ENCODE peak calls at places on chromosomes 1 and 21, in four cellular contexts. V is NCI-H1930, J is HS-5, E is SJCRH30. L is an unnamed sample.
A peak's percentile ranks its signal among the peaks of the same experiment; 100 is the strongest.

GRCh38 chr21:33022828-33023573 is 2.7 kb upstream of the OLIG2 start:
- DNase-seq in J (no peak), V (no peak), E (no peak), L (no peak)

GRCh38 chr1:195597929-195598328 is 1010.3 kb downstream of the KCNT2 start:
- DNase-seq in V (no peak), J (no peak), E (no peak), L (no peak)

GRCh38 chr1:221625026-221625425 is 116.9 kb downstream of the DUSP10 start:
- DNase-seq in J (no peak), V (no peak), E (no peak), L (no peak)

GRCh38 chr1:95041491-95042165 is 31.1 kb downstream of the ALG14 start:
- DNase-seq in V (peak; percentile 6), E (peak; percentile 76), J (peak; percentile 57), L (no peak)

GRCh38 chr1:223363057-223363855 is 720 bp downstream of the SUSD4 start:
- DNase-seq in J (no peak), E (peak; percentile 92), V (no peak), L (peak; percentile 52)

GRCh38 chr1:41240806-41241747 is 1.0 kb downstream of the SCMH1 start:
- DNase-seq in J (no peak), E (peak; percentile 68), V (no peak), L (peak; percentile 51)

GRCh38 chr1:204941415-204942338 is 71.0 kb downstream of the NFASC start:
- DNase-seq in V (peak; percentile 39), J (peak; percentile 14), E (peak; percentile 80), L (peak; percentile 83)

GRCh38 chr1:181425566-181425965 is 57.8 kb upstream of the CACNA1E start:
- DNase-seq in E (no peak), J (no peak), V (no peak), L (no peak)

GRCh38 chr21:34027727-34028461 is 45.5 kb upstream of the MRPS6 start:
- DNase-seq in E (no peak), J (no peak), V (no peak), L (no peak)

GRCh38 chr1:3197781-3198316 is 128.8 kb downstream of the PRDM16 start:
- DNase-seq in J (no peak), E (no peak), V (no peak), L (no peak)

GRCh38 chr1:11804666-11805453 is 904 bp downstream of the MTHFR start:
- DNase-seq in J (no peak), V (no peak), E (no peak), L (peak; percentile 31)

GRCh38 chr1:201020040-201020591 is 3.4 kb downstream of the KIF21B start:
- DNase-seq in J (no peak), V (no peak), E (no peak), L (peak; percentile 91)

GRCh38 chr21:15197696-15198095 is 132.9 kb upstream of the NRIP1 start:
- DNase-seq in V (no peak), J (no peak), E (no peak), L (no peak)

GRCh38 chr1:218242171-218242570 is 42.9 kb upstream of the RRP15 start:
- DNase-seq in V (no peak), E (no peak), J (peak; percentile 14), L (peak; percentile 61)

GRCh38 chr1:183693521-183693920 is 40.4 kb upstream of the APOBEC4 start:
- DNase-seq in J (no peak), V (no peak), E (no peak), L (no peak)

GRCh38 chr1:23989249-23989648 is 9.1 kb upstream of the SRSF10 start:
- DNase-seq in V (no peak), J (no peak), E (no peak), L (no peak)

GRCh38 chr1:80846966-80847365 is 953.8 kb upstream of the ADGRL2 start:
- DNase-seq in E (no peak), V (no peak), J (no peak), L (no peak)

GRCh38 chr1:184199036-184199796 is 147.7 kb downstream of the TSEN15 start:
- DNase-seq in E (no peak), V (no peak), J (peak; percentile 32), L (no peak)

GRCh38 chr1:212473729-212474128 is 41.0 kb downstream of the NENF start:
- DNase-seq in V (no peak), J (no peak), E (no peak), L (no peak)

GRCh38 chr1:156310962-156311361 is 11.9 kb upstream of the VHLL start:
- DNase-seq in V (no peak), E (no peak), J (no peak), L (no peak)

GRCh38 chr1:21544095-21544494 is 34.9 kb downstream of the ALPL start:
- DNase-seq in J (no peak), V (no peak), E (no peak), L (no peak)

GRCh38 chr1:74767490-74767889 is 34.5 kb downstream of the TYW3 start:
- DNase-seq in J (no peak), E (peak; percentile 17), V (no peak), L (peak; percentile 77)

GRCh38 chr1:176541663-176542062 is 78.7 kb downstream of the PAPPA2 start:
- DNase-seq in J (no peak), V (no peak), E (no peak), L (no peak)

GRCh38 chr1:110312188-110313121 is 26.7 kb upstream of the RBM15 start:
- DNase-seq in J (no peak), V (peak; percentile 37), E (peak; percentile 59), L (peak; percentile 80)

GRCh38 chr1:155254714-155255242 is 505 bp downstream of the ENTREP3 start:
- DNase-seq in J (no peak), E (peak; percentile 33), V (no peak), L (no peak)